ENCODE peak calls at places on chromosomes 1 and 21, in ten cellular contexts. V, O, C, L, S, X, H, M, I and E are unnamed samples.

GRCh38 chr1:41884256-41885240 is 34.2 kb downstream of the HIVEP3 start:
- DNase-seq in S (no peak), C (no peak), V (no peak), I (no peak), M (no peak), H (no peak), L (no peak), O (no peak), X (no peak), E (no peak)

GRCh38 chr1:227776277-227776676 is 39.2 kb upstream of the PRSS38 start:
- DNase-seq in L (peak; percentile 46), M (no peak), C (no peak), S (no peak), H (no peak), X (no peak), I (no peak), V (no peak), O (peak; percentile 47), E (no peak)

GRCh38 chr1:36609241-36610027 is 126.7 kb upstream of the CSF3R start:
- DNase-seq in M (peak; percentile 81), S (peak; percentile 55), L (peak; percentile 68), I (no peak), O (peak; percentile 83), C (peak; percentile 65), H (peak; percentile 25), V (peak; percentile 26), X (no peak), E (peak; percentile 33)

GRCh38 chr1:22418852-22419480 is 32.7 kb upstream of the ZBTB40 start:
- DNase-seq in S (no peak), X (no peak), M (no peak), V (no peak), H (no peak), C (no peak), I (no peak), O (no peak), L (peak; percentile 62), E (no peak)

GRCh38 chr1:3318329-3318728 is 136.1 kb upstream of the ARHGEF16 start:
- DNase-seq in L (no peak), S (no peak), V (no peak), O (no peak), C (no peak), I (no peak), M (no peak), H (no peak), X (no peak), E (no peak)

GRCh38 chr1:55443175-55443933 is 228.2 kb upstream of the USP24 start:
- DNase-seq in S (peak; percentile 45), O (peak; percentile 91), H (peak; percentile 82), C (peak; percentile 45), X (peak; percentile 81), V (peak; percentile 96), I (no peak), L (peak; percentile 94), M (no peak), E (peak; percentile 80)

GRCh38 chr1:39230261-39231190 is 26.0 kb downstream of the MACF1 start:
- DNase-seq in I (no peak), S (no peak), M (no peak), L (peak; percentile 6), H (no peak), V (peak; percentile 35), C (no peak), X (no peak), O (no peak), E (no peak)

GRCh38 chr21:41885341-41886024 is 6.3 kb upstream of the PRDM15 start:
- DNase-seq in L (no peak), H (no peak), S (no peak), I (no peak), C (no peak), M (no peak), V (no peak), X (no peak), O (no peak), E (no peak)

GRCh38 chr1:25543106-25543424 is 341 bp upstream of the LDLRAP1 start:
- DNase-seq in X (no peak), H (no peak), C (no peak), S (no peak), M (no peak), L (no peak), O (no peak), I (no peak), V (no peak), E (no peak)

GRCh38 chr1:204760350-204761134 is 75.0 kb upstream of the LRRN2 start:
- DNase-seq in H (no peak), O (peak; percentile 32), S (no peak), M (no peak), I (no peak), X (no peak), V (no peak), L (no peak), C (no peak), E (no peak)

GRCh38 chr1:8625480-8625879 is 192.0 kb downstream of the RERE start:
- DNase-seq in L (no peak), H (no peak), I (no peak), C (no peak), V (no peak), O (no peak), M (no peak), S (no peak), X (no peak), E (no peak)

GRCh38 chr1:23757812-23758211 is 14.5 kb downstream of the ELOA start:
- DNase-seq in H (no peak), L (no peak), X (no peak), M (no peak), S (no peak), V (no peak), C (no peak), O (no peak), I (no peak), E (no peak)

GRCh38 chr1:23759277-23759676 is 16.0 kb downstream of the ELOA start:
- DNase-seq in H (no peak), M (no peak), C (no peak), V (no peak), I (no peak), O (no peak), L (peak; percentile 15), X (no peak), S (no peak), E (no peak)

GRCh38 chr1:23751815-23752200 is 8.5 kb downstream of the ELOA start:
- DNase-seq in M (no peak), X (no peak), C (no peak), H (no peak), I (no peak), L (no peak), V (no peak), S (no peak), O (no peak), E (no peak)

GRCh38 chr1:23752909-23753308 is 9.6 kb downstream of the ELOA start:
- DNase-seq in M (no peak), S (no peak), C (no peak), O (no peak), X (no peak), L (no peak), H (no peak), V (no peak), I (no peak), E (no peak)

DNA sequence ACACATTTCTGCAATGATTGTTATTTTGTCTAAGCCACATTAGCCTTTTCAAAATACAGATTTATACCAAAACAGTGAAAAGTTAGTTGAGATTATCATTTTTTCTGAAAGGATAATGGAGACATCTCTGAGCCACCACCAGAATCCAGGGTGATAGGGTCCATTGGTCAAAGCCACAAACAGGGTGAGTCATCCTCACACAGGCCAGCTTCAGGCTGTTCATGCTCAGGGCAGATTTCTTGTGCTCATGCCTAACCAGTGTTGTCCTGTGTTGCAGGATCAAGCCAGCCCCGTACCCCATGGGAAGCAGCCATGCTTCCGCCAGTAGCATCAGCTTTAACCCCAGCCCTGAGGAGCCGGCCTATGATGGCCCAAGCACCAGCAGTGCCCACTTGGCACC is 13.4 kb downstream of the ELOA start:
- DNase-seq in V (peak; percentile 18), X (no peak), O (peak; percentile 32), H (no peak), L (peak; percentile 43), S (no peak), M (no peak), C (peak; percentile 12), I (no peak), E (no peak)
- TF ChIP-seq CTCF in V (no peak), X (no peak), O (no peak), H (no peak), L (no peak), S (no peak), M (no peak), C (no peak), I (no peak), E (no peak)

GRCh38 chr1:15334995-15335394 is 74.7 kb upstream of the EFHD2 start:
- DNase-seq in L (no peak), I (no peak), S (no peak), H (no peak), V (no peak), X (no peak), M (no peak), O (no peak), C (no peak), E (no peak)

GRCh38 chr1:15332952-15333715 is 76.6 kb upstream of the EFHD2 start:
- DNase-seq in L (no peak), M (no peak), X (no peak), I (no peak), O (no peak), H (no peak), V (no peak), S (no peak), C (no peak), E (no peak)

GRCh38 chr1:15339580-15339979 is 70.1 kb upstream of the EFHD2 start:
- DNase-seq in O (no peak), X (no peak), M (no peak), V (no peak), L (no peak), H (no peak), C (no peak), I (no peak), S (peak; percentile 68), E (no peak)

GRCh38 chr1:15337656-15338402 is 71.9 kb upstream of the EFHD2 start:
- DNase-seq in S (no peak), X (no peak), O (peak; percentile 87), M (no peak), H (peak; percentile 52), V (peak; percentile 82), L (peak; percentile 70), I (no peak), C (peak; percentile 73), E (no peak)

GRCh38 chr1:15336866-15337265 is 72.8 kb upstream of the EFHD2 start:
- DNase-seq in V (no peak), I (no peak), H (no peak), O (no peak), C (no peak), L (no peak), M (no peak), X (no peak), S (no peak), E (no peak)
- H3K27ac ChIP-seq in V (peak overlapping the region; percentile 76), I (no peak overlapping the region), H (no peak overlapping the region), O (peak overlapping the region; percentile 73), C (peak overlapping the region; percentile 60), L (no peak overlapping the region), M (no peak overlapping the region), X (peak overlapping the region; percentile 5), S (no peak overlapping the region), E (no peak overlapping the region)

GRCh38 chr1:93846151-93846928 is 32.7 kb downstream of the DNTTIP2 start:
- DNase-seq in O (peak; percentile 80), L (peak; percentile 86), S (peak; percentile 89), M (peak; percentile 90), X (peak; percentile 86), H (no peak), V (peak; percentile 90), I (peak; percentile 91), C (peak; percentile 77), E (peak; percentile 88)
- TF ChIP-seq CTCF in O (peak; percentile 30), L (peak; percentile 20), S (no peak), M (peak; percentile 39), X (peak; percentile 48), H (peak; percentile 51), V (peak; percentile 15), I (no peak), C (peak; percentile 46), E (peak; percentile 24)

GRCh38 chr1:6009120-6010040 is 17.2 kb upstream of the NPHP4 start:
- DNase-seq in M (no peak), S (no peak), V (no peak), L (peak; percentile 54), C (no peak), X (no peak), O (no peak), H (no peak), I (no peak), E (no peak)
- H3K27ac ChIP-seq in M (no peak overlapping the region), S (no peak overlapping the region), V (no peak overlapping the region), L (no peak overlapping the region), C (no peak overlapping the region), X (no peak overlapping the region), O (no peak overlapping the region), H (no peak overlapping the region), I (no peak overlapping the region), E (no peak overlapping the region)